ENCODE peak calls at places on chromosomes 16 and 17, in ten cellular contexts. One of them, this sample, is unnamed.

GRCh38 chr17:33442320-33442719 is 149.2 kb upstream of the ASIC2 start:
- DNase-seq in K562: no peak
- DNase-seq in thyroid gland: no peak
- DNase-seq in WTC11: no peak
- DNase-seq in fibroblast of mammary gland: no peak
- DNase-seq in adrenal gland: no peak
- DNase-seq in thoracic aorta: no peak
- DNase-seq in cardiac muscle cell: no peak
- DNase-seq in tibial nerve: no peak
- DNase-seq in HepG2: no peak
- DNase-seq in this sample: no peak

GRCh38 chr16:85126731-85127662 is 14.7 kb upstream of the CIBAR2 start:
- DNase-seq in WTC11: peak
- DNase-seq in K562: peak
- DNase-seq in fibroblast of mammary gland: peak
- DNase-seq in thoracic aorta: no peak
- DNase-seq in cardiac muscle cell: peak
- DNase-seq in thyroid gland: no peak
- DNase-seq in HepG2: no peak
- DNase-seq in tibial nerve: no peak
- DNase-seq in adrenal gland: no peak
- DNase-seq in this sample: no peak

GRCh38 chr17:52376137-52376536 is 217.6 kb upstream of the CA10 start:
- DNase-seq in K562: no peak
- DNase-seq in fibroblast of mammary gland: no peak
- DNase-seq in adrenal gland: no peak
- DNase-seq in WTC11: peak
- DNase-seq in tibial nerve: no peak
- DNase-seq in thoracic aorta: no peak
- DNase-seq in thyroid gland: no peak
- DNase-seq in cardiac muscle cell: no peak
- DNase-seq in HepG2: no peak
- DNase-seq in this sample: no peak

GRCh38 chr16:75333770-75334169 is 82.3 kb upstream of the BCAR1 start:
- DNase-seq in fibroblast of mammary gland: no peak
- DNase-seq in adrenal gland: no peak
- DNase-seq in thyroid gland: no peak
- DNase-seq in HepG2: no peak
- DNase-seq in WTC11: no peak
- DNase-seq in K562: no peak
- DNase-seq in tibial nerve: no peak
- DNase-seq in cardiac muscle cell: no peak
- DNase-seq in thoracic aorta: no peak
- DNase-seq in this sample: no peak

GRCh38 chr17:3759597-3760216 is 36.0 kb downstream of the HASPIN start:
- DNase-seq in adrenal gland: no peak
- DNase-seq in fibroblast of mammary gland: no peak
- DNase-seq in tibial nerve: no peak
- DNase-seq in HepG2: no peak
- DNase-seq in WTC11: no peak
- DNase-seq in cardiac muscle cell: no peak
- DNase-seq in thoracic aorta: no peak
- DNase-seq in K562: peak
- DNase-seq in thyroid gland: no peak
- DNase-seq in this sample: no peak

GRCh38 chr17:51189162-51189561 is 23.0 kb downstream of the NME2 start:
- DNase-seq in adrenal gland: no peak
- DNase-seq in cardiac muscle cell: no peak
- DNase-seq in thyroid gland: no peak
- DNase-seq in WTC11: no peak
- DNase-seq in K562: no peak
- DNase-seq in tibial nerve: no peak
- DNase-seq in thoracic aorta: no peak
- DNase-seq in fibroblast of mammary gland: no peak
- DNase-seq in HepG2: no peak
- DNase-seq in this sample: no peak

GRCh38 chr17:3851461-3852100 is 5.5 kb upstream of the NCBP3 start:
- DNase-seq in thoracic aorta: no peak
- DNase-seq in K562: no peak
- DNase-seq in fibroblast of mammary gland: no peak
- DNase-seq in HepG2: no peak
- DNase-seq in thyroid gland: no peak
- DNase-seq in tibial nerve: no peak
- DNase-seq in adrenal gland: no peak
- DNase-seq in WTC11: no peak
- DNase-seq in cardiac muscle cell: no peak
- DNase-seq in this sample: no peak

GRCh38 chr17:30332057-30332542 is 1.8 kb downstream of the TMIGD1 start:
- DNase-seq in adrenal gland: no peak
- DNase-seq in K562: no peak
- DNase-seq in cardiac muscle cell: no peak
- DNase-seq in tibial nerve: no peak
- DNase-seq in thyroid gland: no peak
- DNase-seq in thoracic aorta: no peak
- DNase-seq in WTC11: no peak
- DNase-seq in fibroblast of mammary gland: peak
- DNase-seq in HepG2: peak
- DNase-seq in this sample: no peak

GRCh38 chr17:41178341-41178740 is 320 bp upstream of the KRTAP4-2 start:
- DNase-seq in tibial nerve: no peak
- DNase-seq in adrenal gland: no peak
- DNase-seq in HepG2: no peak
- DNase-seq in thyroid gland: no peak
- DNase-seq in thoracic aorta: no peak
- DNase-seq in WTC11: no peak
- DNase-seq in K562: no peak
- DNase-seq in fibroblast of mammary gland: peak
- DNase-seq in cardiac muscle cell: no peak
- DNase-seq in this sample: no peak

GRCh38 chr17:16449121-16449570 is 33.8 kb downstream of the TRPV2 start:
- DNase-seq in tibial nerve: no peak
- DNase-seq in thoracic aorta: no peak
- DNase-seq in cardiac muscle cell: no peak
- DNase-seq in fibroblast of mammary gland: peak
- DNase-seq in K562: no peak
- DNase-seq in adrenal gland: peak
- DNase-seq in thyroid gland: no peak
- DNase-seq in HepG2: no peak
- DNase-seq in WTC11: no peak
- DNase-seq in this sample: no peak

GRCh38 chr17:15340966-15341365 is 431 bp downstream of the TEKT3 start:
- DNase-seq in WTC11: peak
- DNase-seq in fibroblast of mammary gland: no peak
- DNase-seq in adrenal gland: no peak
- DNase-seq in cardiac muscle cell: peak
- DNase-seq in thyroid gland: peak
- DNase-seq in thoracic aorta: no peak
- DNase-seq in K562: no peak
- DNase-seq in HepG2: no peak
- DNase-seq in tibial nerve: no peak
- DNase-seq in this sample: no peak

GRCh38 chr16:11402051-11402744 is 56.9 kb downstream of the RMI2 start:
- DNase-seq in HepG2: no peak
- DNase-seq in tibial nerve: no peak
- DNase-seq in K562: peak
- DNase-seq in WTC11: no peak
- DNase-seq in thyroid gland: peak
- DNase-seq in cardiac muscle cell: no peak
- DNase-seq in adrenal gland: peak
- DNase-seq in fibroblast of mammary gland: no peak
- DNase-seq in thoracic aorta: no peak
- DNase-seq in this sample: no peak

GRCh38 chr17:202501-202951 is 21.1 kb upstream of the DOC2B start:
- DNase-seq in tibial nerve: no peak
- DNase-seq in K562: no peak
- DNase-seq in adrenal gland: no peak
- DNase-seq in thyroid gland: no peak
- DNase-seq in HepG2: no peak
- DNase-seq in thoracic aorta: no peak
- DNase-seq in WTC11: peak
- DNase-seq in fibroblast of mammary gland: no peak
- DNase-seq in cardiac muscle cell: no peak
- DNase-seq in this sample: no peak

GRCh38 chr17:75643033-75644017 is 10.1 kb downstream of the SMIM5 start:
- DNase-seq in K562: no peak
- DNase-seq in WTC11: peak
- DNase-seq in tibial nerve: no peak
- DNase-seq in thyroid gland: peak
- DNase-seq in fibroblast of mammary gland: no peak
- DNase-seq in HepG2: no peak
- DNase-seq in thoracic aorta: no peak
- DNase-seq in cardiac muscle cell: no peak
- DNase-seq in adrenal gland: no peak
- DNase-seq in this sample: no peak

GRCh38 chr17:38453951-38454421 is 25.7 kb downstream of the ARHGAP23 start:
- DNase-seq in thoracic aorta: no peak
- DNase-seq in fibroblast of mammary gland: peak
- DNase-seq in WTC11: no peak
- DNase-seq in tibial nerve: no peak
- DNase-seq in thyroid gland: no peak
- DNase-seq in HepG2: no peak
- DNase-seq in cardiac muscle cell: no peak
- DNase-seq in adrenal gland: peak
- DNase-seq in K562: no peak
- DNase-seq in this sample: no peak

GRCh38 chr16:51139568-51139967 is 11.5 kb downstream of the SALL1 start:
- DNase-seq in HepG2: no peak
- DNase-seq in thyroid gland: no peak
- DNase-seq in adrenal gland: no peak
- DNase-seq in tibial nerve: no peak
- DNase-seq in fibroblast of mammary gland: no peak
- DNase-seq in cardiac muscle cell: no peak
- DNase-seq in K562: no peak
- DNase-seq in thoracic aorta: no peak
- DNase-seq in WTC11: no peak
- DNase-seq in this sample: no peak

GRCh38 chr17:32271844-32272243 is 6.2 kb downstream of the RHBDL3 start:
- DNase-seq in fibroblast of mammary gland: no peak
- DNase-seq in WTC11: no peak
- DNase-seq in thyroid gland: no peak
- DNase-seq in tibial nerve: no peak
- DNase-seq in thoracic aorta: no peak
- DNase-seq in cardiac muscle cell: no peak
- DNase-seq in adrenal gland: no peak
- DNase-seq in K562: no peak
- DNase-seq in HepG2: no peak
- DNase-seq in this sample: no peak

GRCh38 chr17:77061711-77062110 is 79.1 kb upstream of the SEC14L1 start:
- DNase-seq in cardiac muscle cell: peak
- DNase-seq in K562: no peak
- DNase-seq in fibroblast of mammary gland: no peak
- DNase-seq in tibial nerve: no peak
- DNase-seq in WTC11: no peak
- DNase-seq in thyroid gland: no peak
- DNase-seq in thoracic aorta: no peak
- DNase-seq in HepG2: no peak
- DNase-seq in adrenal gland: peak
- DNase-seq in this sample: no peak

GRCh38 chr17:9256361-9256943 is 235.1 kb downstream of the NTN1 start:
- DNase-seq in K562: no peak
- DNase-seq in thyroid gland: no peak
- DNase-seq in HepG2: no peak
- DNase-seq in fibroblast of mammary gland: no peak
- DNase-seq in cardiac muscle cell: no peak
- DNase-seq in WTC11: no peak
- DNase-seq in thoracic aorta: no peak
- DNase-seq in adrenal gland: no peak
- DNase-seq in tibial nerve: no peak
- DNase-seq in this sample: no peak
- TF ChIP-seq CTCF in K562: no peak
- TF ChIP-seq CTCF in thyroid gland: no peak
- TF ChIP-seq CTCF in HepG2: no peak
- TF ChIP-seq CTCF in fibroblast of mammary gland: no peak
- TF ChIP-seq CTCF in cardiac muscle cell: no peak
- TF ChIP-seq CTCF in WTC11: no peak
- TF ChIP-seq CTCF in thoracic aorta: no peak
- TF ChIP-seq CTCF in adrenal gland: no peak
- TF ChIP-seq CTCF in tibial nerve: no peak
- TF ChIP-seq CTCF in this sample: no peak

GRCh38 chr17:21330436-21331160 is 45.6 kb upstream of the KCNJ12 start:
- DNase-seq in WTC11: no peak
- DNase-seq in fibroblast of mammary gland: no peak
- DNase-seq in thyroid gland: no peak
- DNase-seq in tibial nerve: no peak
- DNase-seq in adrenal gland: no peak
- DNase-seq in K562: no peak
- DNase-seq in thoracic aorta: no peak
- DNase-seq in cardiac muscle cell: no peak
- DNase-seq in HepG2: no peak
- DNase-seq in this sample: no peak
- TF ChIP-seq CTCF in WTC11: no peak
- TF ChIP-seq CTCF in fibroblast of mammary gland: no peak
- TF ChIP-seq CTCF in thyroid gland: no peak
- TF ChIP-seq CTCF in tibial nerve: no peak
- TF ChIP-seq CTCF in adrenal gland: no peak
- TF ChIP-seq CTCF in K562: no peak
- TF ChIP-seq CTCF in thoracic aorta: no peak
- TF ChIP-seq CTCF in cardiac muscle cell: no peak
- TF ChIP-seq CTCF in HepG2: no peak
- TF ChIP-seq CTCF in this sample: no peak

DNA sequence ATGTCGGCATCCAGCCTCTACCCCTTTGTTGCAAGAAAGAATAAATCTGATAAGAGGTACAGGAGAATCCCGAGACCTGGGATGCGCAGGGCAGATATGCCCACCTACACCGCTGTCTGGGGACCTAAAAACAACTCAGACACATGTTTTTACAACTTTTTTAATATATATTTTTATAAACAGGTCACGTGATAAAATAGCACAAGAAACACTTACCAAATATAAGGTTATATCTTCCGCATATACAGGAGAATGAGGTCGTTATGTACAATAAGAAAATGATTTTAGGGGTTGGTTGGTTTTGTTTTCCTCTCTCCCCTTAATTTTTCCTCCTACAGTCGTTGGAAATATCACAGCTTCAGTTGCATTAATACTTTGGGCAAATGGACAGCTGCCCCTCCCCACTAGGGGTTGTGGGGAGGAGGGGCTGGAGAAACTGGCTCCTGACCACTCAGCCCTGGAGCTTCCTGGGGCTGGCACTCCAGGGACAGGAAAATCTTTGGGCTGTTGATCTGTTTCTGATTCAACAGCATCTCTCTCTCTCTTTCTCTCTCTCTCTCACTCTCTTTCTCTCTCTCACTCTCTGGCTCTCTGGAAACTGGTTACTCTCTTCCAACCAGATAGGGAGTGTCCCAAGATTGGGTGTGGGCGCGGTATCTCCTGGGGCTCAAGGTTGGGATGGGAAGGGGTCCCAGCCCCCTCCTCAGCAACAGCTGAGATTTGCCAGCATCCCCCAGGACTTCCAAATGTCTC is 2.3 kb upstream of the WDR24 start:
- DNase-seq in thyroid gland: no peak
- DNase-seq in K562: no peak
- DNase-seq in adrenal gland: no peak
- DNase-seq in thoracic aorta: no peak
- DNase-seq in cardiac muscle cell: no peak
- DNase-seq in WTC11: no peak
- DNase-seq in HepG2: no peak
- DNase-seq in tibial nerve: no peak
- DNase-seq in fibroblast of mammary gland: no peak
- DNase-seq in this sample: no peak
- TF ChIP-seq CTCF in thyroid gland: no peak
- TF ChIP-seq CTCF in K562: no peak
- TF ChIP-seq CTCF in adrenal gland: no peak
- TF ChIP-seq CTCF in thoracic aorta: no peak
- TF ChIP-seq CTCF in cardiac muscle cell: no peak
- TF ChIP-seq CTCF in WTC11: no peak
- TF ChIP-seq CTCF in HepG2: no peak
- TF ChIP-seq CTCF in tibial nerve: no peak
- TF ChIP-seq CTCF in fibroblast of mammary gland: no peak
- TF ChIP-seq CTCF in this sample: no peak

GRCh38 chr16:19503461-19504075 is 18.3 kb downstream of the GDE1 start:
- DNase-seq in HepG2: no peak
- DNase-seq in fibroblast of mammary gland: no peak
- DNase-seq in adrenal gland: no peak
- DNase-seq in K562: no peak
- DNase-seq in thoracic aorta: no peak
- DNase-seq in cardiac muscle cell: no peak
- DNase-seq in WTC11: no peak
- DNase-seq in tibial nerve: no peak
- DNase-seq in thyroid gland: no peak
- DNase-seq in this sample: no peak
- TF ChIP-seq CTCF in HepG2: no peak
- TF ChIP-seq CTCF in fibroblast of mammary gland: no peak
- TF ChIP-seq CTCF in adrenal gland: no peak
- TF ChIP-seq CTCF in K562: no peak
- TF ChIP-seq CTCF in thoracic aorta: no peak
- TF ChIP-seq CTCF in cardiac muscle cell: no peak
- TF ChIP-seq CTCF in WTC11: no peak
- TF ChIP-seq CTCF in tibial nerve: no peak
- TF ChIP-seq CTCF in thyroid gland: no peak
- TF ChIP-seq CTCF in this sample: no peak

This sample was measured in activated B cell treated with CpG ODN at 0.5 μM for 24 hours.